ENCODE peak calls at places on chromosomes 6 and 20, in nine cellular contexts. One of them, this sample, is unnamed.

GRCh38 chr6:85006362-85006761 is 242.0 kb upstream of the TBX18 start:
- DNase-seq in transverse colon: no peak
- DNase-seq in lower leg skin: no peak
- DNase-seq in IMR-90: no peak
- DNase-seq in upper lobe of left lung: no peak
- DNase-seq in NB4: no peak
- DNase-seq in suprapubic skin: no peak
- DNase-seq in heart left ventricle: no peak
- DNase-seq in A549: no peak
- DNase-seq in this sample: no peak

GRCh38 chr6:157558487-157559200 is 177.7 kb downstream of the ZDHHC14 start:
- DNase-seq in upper lobe of left lung: no peak
- DNase-seq in A549: no peak
- DNase-seq in transverse colon: no peak
- DNase-seq in heart left ventricle: no peak
- DNase-seq in lower leg skin: no peak
- DNase-seq in IMR-90: no peak
- DNase-seq in suprapubic skin: no peak
- DNase-seq in NB4: no peak
- DNase-seq in this sample: no peak

GRCh38 chr6:136923116-136923953 is 1.2 kb downstream of the SLC35D3 start:
- DNase-seq in NB4: no peak
- DNase-seq in heart left ventricle: no peak
- DNase-seq in lower leg skin: no peak
- DNase-seq in suprapubic skin: no peak
- DNase-seq in A549: no peak
- DNase-seq in IMR-90: no peak
- DNase-seq in upper lobe of left lung: peak
- DNase-seq in transverse colon: no peak
- DNase-seq in this sample: no peak

GRCh38 chr6:139983555-139984276 is 609.3 kb upstream of the CITED2 start:
- DNase-seq in lower leg skin: no peak
- DNase-seq in transverse colon: no peak
- DNase-seq in upper lobe of left lung: no peak
- DNase-seq in suprapubic skin: no peak
- DNase-seq in NB4: no peak
- DNase-seq in A549: no peak
- DNase-seq in IMR-90: peak
- DNase-seq in heart left ventricle: no peak
- DNase-seq in this sample: no peak

GRCh38 chr6:20718705-20719653 is 184.7 kb downstream of the CDKAL1 start:
- DNase-seq in transverse colon: no peak
- DNase-seq in A549: no peak
- DNase-seq in NB4: no peak
- DNase-seq in lower leg skin: no peak
- DNase-seq in IMR-90: no peak
- DNase-seq in upper lobe of left lung: no peak
- DNase-seq in heart left ventricle: no peak
- DNase-seq in suprapubic skin: no peak
- DNase-seq in this sample: no peak

GRCh38 chr20:47063808-47064207 is 169.2 kb downstream of the EYA2 start:
- DNase-seq in NB4: no peak
- DNase-seq in heart left ventricle: no peak
- DNase-seq in A549: no peak
- DNase-seq in upper lobe of left lung: no peak
- DNase-seq in transverse colon: no peak
- DNase-seq in suprapubic skin: no peak
- DNase-seq in IMR-90: no peak
- DNase-seq in lower leg skin: no peak
- DNase-seq in this sample: no peak

GRCh38 chr20:3563548-3564177 is 92.8 kb downstream of the ATRN start:
- DNase-seq in upper lobe of left lung: no peak
- DNase-seq in A549: peak
- DNase-seq in heart left ventricle: no peak
- DNase-seq in suprapubic skin: no peak
- DNase-seq in NB4: peak
- DNase-seq in transverse colon: no peak
- DNase-seq in lower leg skin: no peak
- DNase-seq in IMR-90: peak
- DNase-seq in this sample: no peak

GRCh38 chr20:56393133-56393472 is 658 bp downstream of the CSTF1 start:
- DNase-seq in transverse colon: no peak
- DNase-seq in NB4: peak
- DNase-seq in heart left ventricle: no peak
- DNase-seq in upper lobe of left lung: no peak
- DNase-seq in lower leg skin: no peak
- DNase-seq in suprapubic skin: no peak
- DNase-seq in IMR-90: no peak
- DNase-seq in A549: peak
- DNase-seq in this sample: no peak

GRCh38 chr6:157688960-157689599 is 134.0 kb upstream of the SNX9 start:
- DNase-seq in NB4: no peak
- DNase-seq in suprapubic skin: no peak
- DNase-seq in heart left ventricle: no peak
- DNase-seq in upper lobe of left lung: no peak
- DNase-seq in A549: peak
- DNase-seq in IMR-90: peak
- DNase-seq in lower leg skin: no peak
- DNase-seq in transverse colon: peak
- DNase-seq in this sample: no peak

GRCh38 chr20:51860015-51860882 is 57.9 kb upstream of the SALL4 start:
- DNase-seq in A549: peak
- DNase-seq in IMR-90: peak
- DNase-seq in transverse colon: peak
- DNase-seq in upper lobe of left lung: no peak
- DNase-seq in NB4: no peak
- DNase-seq in heart left ventricle: no peak
- DNase-seq in suprapubic skin: no peak
- DNase-seq in lower leg skin: no peak
- DNase-seq in this sample: no peak

GRCh38 chr6:43173496-43174262 is 2.6 kb downstream of the SRF start:
- DNase-seq in transverse colon: no peak
- DNase-seq in lower leg skin: no peak
- DNase-seq in A549: no peak
- DNase-seq in IMR-90: no peak
- DNase-seq in upper lobe of left lung: no peak
- DNase-seq in heart left ventricle: no peak
- DNase-seq in suprapubic skin: no peak
- DNase-seq in NB4: no peak
- DNase-seq in this sample: no peak

GRCh38 chr20:44585042-44585968 is 2.9 kb downstream of the PKIG start:
- DNase-seq in IMR-90: no peak
- DNase-seq in suprapubic skin: no peak
- DNase-seq in upper lobe of left lung: no peak
- DNase-seq in lower leg skin: no peak
- DNase-seq in transverse colon: no peak
- DNase-seq in A549: no peak
- DNase-seq in heart left ventricle: no peak
- DNase-seq in NB4: no peak
- DNase-seq in this sample: no peak

GRCh38 chr6:164345340-164345739 is 930.8 kb downstream of the QKI start:
- DNase-seq in A549: no peak
- DNase-seq in heart left ventricle: no peak
- DNase-seq in transverse colon: no peak
- DNase-seq in upper lobe of left lung: no peak
- DNase-seq in NB4: no peak
- DNase-seq in suprapubic skin: no peak
- DNase-seq in IMR-90: no peak
- DNase-seq in lower leg skin: no peak
- DNase-seq in this sample: no peak
- TF ChIP-seq POLR2A in A549: no peak
- TF ChIP-seq POLR2A in heart left ventricle: no peak
- TF ChIP-seq POLR2A in transverse colon: no peak
- TF ChIP-seq POLR2A in upper lobe of left lung: no peak
- TF ChIP-seq POLR2A in NB4: no peak
- TF ChIP-seq POLR2A in suprapubic skin: no peak
- TF ChIP-seq POLR2A in IMR-90: no peak
- TF ChIP-seq POLR2A in lower leg skin: no peak
- TF ChIP-seq POLR2A in this sample: no peak

DNA sequence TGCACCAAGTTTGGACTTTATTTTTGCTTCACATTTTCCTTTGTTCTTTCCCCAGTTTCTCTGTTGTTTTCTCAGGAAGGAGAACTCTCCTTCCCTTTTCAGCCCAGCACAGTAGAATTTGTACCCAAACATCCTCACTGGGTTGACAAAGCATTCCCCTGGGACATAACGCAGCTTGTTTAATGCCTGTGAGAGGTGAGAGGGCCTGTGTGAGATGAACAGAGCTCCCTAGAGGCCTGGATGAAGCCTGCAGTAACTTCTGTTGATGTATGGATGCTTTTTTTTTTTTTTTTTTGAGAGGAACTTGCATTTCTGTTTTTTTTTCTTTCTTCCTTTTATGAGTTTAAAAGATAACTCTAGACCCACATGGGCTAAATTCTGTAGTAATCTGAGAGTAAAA is 104.9 kb upstream of the SLC22A23 start:
- DNase-seq in lower leg skin: no peak
- DNase-seq in heart left ventricle: no peak
- DNase-seq in IMR-90: peak
- DNase-seq in suprapubic skin: no peak
- DNase-seq in upper lobe of left lung: no peak
- DNase-seq in NB4: peak
- DNase-seq in transverse colon: no peak
- DNase-seq in A549: peak
- DNase-seq in this sample: no peak
- TF ChIP-seq CTCF in lower leg skin: no peak
- TF ChIP-seq CTCF in heart left ventricle: no peak
- TF ChIP-seq CTCF in IMR-90: peak
- TF ChIP-seq CTCF in suprapubic skin: no peak
- TF ChIP-seq CTCF in upper lobe of left lung: no peak
- TF ChIP-seq CTCF in NB4: no peak
- TF ChIP-seq CTCF in transverse colon: peak
- TF ChIP-seq CTCF in A549: no peak
- TF ChIP-seq CTCF in this sample: no peak

DNA sequence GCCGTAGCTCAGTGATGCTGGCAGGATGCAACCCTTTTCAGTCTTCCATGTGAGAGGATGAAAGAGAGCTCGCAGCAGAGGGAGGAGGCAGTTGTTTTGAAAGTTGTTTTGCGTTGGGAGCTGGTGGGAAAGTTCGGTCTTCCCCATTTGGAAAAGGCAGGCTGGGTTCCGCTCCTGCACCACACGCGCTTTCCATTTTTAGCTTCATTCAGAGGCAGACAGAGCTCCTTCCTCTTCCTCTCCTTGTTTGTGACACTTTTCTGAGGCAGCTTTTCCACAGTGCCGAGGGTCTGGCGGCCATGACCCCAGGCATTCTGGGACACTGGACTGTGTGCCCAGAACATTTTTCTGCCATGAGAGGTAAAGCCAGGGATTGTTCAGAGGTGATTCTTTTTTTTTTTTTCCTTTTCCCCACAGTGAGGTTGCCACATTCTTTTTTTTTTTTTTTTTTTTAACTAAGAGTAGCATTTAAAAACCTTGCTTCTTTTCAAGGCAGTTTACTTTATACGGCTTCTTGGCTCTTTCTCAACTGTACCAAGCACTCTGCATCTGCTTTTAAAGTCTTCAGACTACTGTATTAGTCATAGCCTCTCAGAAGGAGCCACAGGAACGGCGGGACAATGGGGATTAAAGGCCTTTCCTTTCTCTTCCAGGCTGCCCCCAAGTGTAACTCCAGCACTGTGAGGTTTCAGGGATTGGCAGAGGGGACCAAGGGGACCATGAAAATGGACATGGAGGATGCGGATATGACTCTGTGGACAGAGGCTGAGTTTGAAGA is 1.6 kb downstream of the PRDM1 start:
- DNase-seq in IMR-90: peak
- DNase-seq in NB4: no peak
- DNase-seq in heart left ventricle: peak
- DNase-seq in lower leg skin: peak
- DNase-seq in transverse colon: peak
- DNase-seq in upper lobe of left lung: no peak
- DNase-seq in suprapubic skin: no peak
- DNase-seq in A549: no peak
- DNase-seq in this sample: no peak
- H3K4me3 ChIP-seq in IMR-90: peak
- H3K4me3 ChIP-seq in NB4: no peak
- H3K4me3 ChIP-seq in heart left ventricle: peak
- H3K4me3 ChIP-seq in lower leg skin: no peak
- H3K4me3 ChIP-seq in transverse colon: peak
- H3K4me3 ChIP-seq in upper lobe of left lung: peak
- H3K4me3 ChIP-seq in suprapubic skin: peak
- H3K4me3 ChIP-seq in A549: peak
- H3K4me3 ChIP-seq in this sample: peak

GRCh38 chr6:28646650-28647049 is 121.0 kb downstream of the GPX5 start:
- DNase-seq in lower leg skin: no peak
- DNase-seq in heart left ventricle: no peak
- DNase-seq in suprapubic skin: no peak
- DNase-seq in upper lobe of left lung: no peak
- DNase-seq in transverse colon: no peak
- DNase-seq in A549: no peak
- DNase-seq in IMR-90: no peak
- DNase-seq in NB4: no peak
- DNase-seq in this sample: no peak

GRCh38 chr6:28638915-28639314 is 113.2 kb downstream of the GPX5 start:
- DNase-seq in transverse colon: no peak
- DNase-seq in heart left ventricle: no peak
- DNase-seq in suprapubic skin: no peak
- DNase-seq in upper lobe of left lung: no peak
- DNase-seq in IMR-90: no peak
- DNase-seq in A549: no peak
- DNase-seq in lower leg skin: no peak
- DNase-seq in NB4: no peak
- DNase-seq in this sample: no peak

GRCh38 chr6:28648035-28648877 is 122.6 kb downstream of the GPX5 start:
- DNase-seq in upper lobe of left lung: no peak
- DNase-seq in NB4: peak
- DNase-seq in transverse colon: no peak
- DNase-seq in lower leg skin: no peak
- DNase-seq in suprapubic skin: no peak
- DNase-seq in IMR-90: peak
- DNase-seq in heart left ventricle: no peak
- DNase-seq in A549: peak
- DNase-seq in this sample: no peak

GRCh38 chr6:28648878-28649375 is 123.2 kb downstream of the GPX5 start:
- DNase-seq in suprapubic skin: no peak
- DNase-seq in NB4: no peak
- DNase-seq in heart left ventricle: no peak
- DNase-seq in A549: no peak
- DNase-seq in transverse colon: no peak
- DNase-seq in lower leg skin: no peak
- DNase-seq in upper lobe of left lung: no peak
- DNase-seq in IMR-90: no peak
- DNase-seq in this sample: no peak

DNA sequence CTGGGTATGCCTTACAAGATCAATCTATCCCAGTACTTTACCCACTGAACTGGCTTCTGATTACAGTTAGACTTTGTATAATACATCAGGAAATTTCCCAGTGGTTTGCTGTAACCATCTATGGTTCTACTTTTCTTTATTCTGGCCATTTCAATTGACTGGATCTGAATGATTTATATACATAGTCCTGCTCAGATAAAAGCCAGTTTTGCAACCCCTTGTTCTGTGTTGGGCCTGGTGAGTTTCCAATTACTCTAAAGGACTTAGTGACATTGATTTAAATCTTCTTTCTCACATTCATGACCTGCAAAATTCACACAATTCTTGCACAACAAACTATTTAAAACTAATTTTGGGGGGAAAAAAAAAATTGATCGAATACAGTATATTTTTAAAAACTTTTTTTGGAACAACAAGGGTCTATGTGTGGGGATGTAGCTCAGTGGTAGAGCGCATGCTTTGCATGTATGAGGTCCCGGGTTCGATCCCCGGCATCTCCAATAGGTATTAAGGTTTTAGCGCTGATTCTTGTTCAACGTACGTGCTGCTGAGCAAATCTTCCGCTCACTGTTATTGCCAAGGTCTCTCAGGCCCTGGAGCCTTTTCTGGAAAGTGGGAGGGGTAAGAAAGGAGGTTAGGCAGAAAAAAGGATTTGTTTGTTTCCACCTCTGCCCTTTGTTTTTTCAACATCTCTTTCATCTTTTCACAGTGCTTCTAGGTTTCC is 117.5 kb downstream of the GPX5 start:
- DNase-seq in heart left ventricle: no peak
- DNase-seq in IMR-90: peak
- DNase-seq in transverse colon: no peak
- DNase-seq in NB4: peak
- DNase-seq in lower leg skin: no peak
- DNase-seq in upper lobe of left lung: no peak
- DNase-seq in suprapubic skin: no peak
- DNase-seq in A549: peak
- DNase-seq in this sample: no peak
- TF ChIP-seq POLR2A in heart left ventricle: no peak
- TF ChIP-seq POLR2A in IMR-90: no peak
- TF ChIP-seq POLR2A in transverse colon: no peak
- TF ChIP-seq POLR2A in NB4: no peak
- TF ChIP-seq POLR2A in lower leg skin: no peak
- TF ChIP-seq POLR2A in upper lobe of left lung: no peak
- TF ChIP-seq POLR2A in suprapubic skin: no peak
- TF ChIP-seq POLR2A in A549: no peak
- TF ChIP-seq POLR2A in this sample: no peak